ENCODE peak calls at places on chromosomes 6 and 20, in seven cellular contexts. H, O, Y, N, M, P and C are unnamed samples.

GRCh38 chr6:116876635-116877611 is at the start of gene RFX6:
- DNase-seq in O (peak), H (no peak), Y (no peak), P (no peak), N (peak), M (no peak), C (no peak)

GRCh38 chr6:14231546-14232280 is 114.1 kb downstream of the CD83 start:
- DNase-seq in O (no peak), M (no peak), N (no peak), Y (no peak), P (no peak), H (no peak), C (no peak)

GRCh38 chr6:40713002-40713719 is 126.0 kb upstream of the LRFN2 start:
- DNase-seq in Y (no peak), N (no peak), P (no peak), H (no peak), O (no peak), M (no peak), C (no peak)

GRCh38 chr6:129206761-129207330 is 323.9 kb downstream of the LAMA2 start:
- DNase-seq in N (no peak), H (no peak), P (no peak), O (no peak), M (no peak), Y (no peak), C (no peak)

GRCh38 chr6:41408982-41409381 is 73.6 kb downstream of the NCR2 start:
- DNase-seq in Y (no peak), M (no peak), N (no peak), P (no peak), O (no peak), H (no peak), C (no peak)

GRCh38 chr6:106102034-106102433 is 15.9 kb downstream of the PRDM1 start:
- DNase-seq in M (no peak), P (peak), O (no peak), N (no peak), Y (no peak), H (no peak), C (no peak)

GRCh38 chr6:130893277-130893676 is 66.1 kb downstream of the SMLR1 start:
- DNase-seq in N (no peak), O (no peak), Y (no peak), M (peak), P (no peak), H (peak), C (no peak)

GRCh38 chr20:43911066-43911465 is 3.6 kb upstream of the TOX2 start:
- DNase-seq in Y (no peak), P (no peak), N (peak), H (no peak), O (no peak), M (no peak), C (no peak)

GRCh38 chr20:10651227-10651990 is 22.4 kb downstream of the JAG1 start:
- DNase-seq in P (no peak), O (no peak), H (no peak), Y (no peak), N (no peak), M (peak), C (no peak)

GRCh38 chr6:168756009-168756634 is 315.1 kb downstream of the SMOC2 start:
- DNase-seq in O (no peak), M (no peak), Y (no peak), H (no peak), N (no peak), P (no peak), C (no peak)

GRCh38 chr6:84728602-84729001 is 35.8 kb downstream of the TBX18 start:
- DNase-seq in N (peak), O (no peak), Y (no peak), M (no peak), P (no peak), H (no peak), C (no peak)

GRCh38 chr6:21587925-21588811 is 5.4 kb upstream of the SOX4 start:
- DNase-seq in O (peak), Y (peak), N (peak), H (peak), P (no peak), M (peak), C (peak)

GRCh38 chr6:105804436-105804835 is 281.7 kb upstream of the PRDM1 start:
- DNase-seq in H (no peak), P (no peak), M (no peak), Y (no peak), O (no peak), N (peak), C (no peak)

GRCh38 chr20:63863798-63864544 is 1.1 kb upstream of the TPD52L2 start:
- DNase-seq in P (peak), H (peak), M (peak), O (peak), Y (peak), N (peak), C (no peak)

GRCh38 chr6:11497881-11498280 is 39.7 kb upstream of the TMEM170B start:
- DNase-seq in Y (no peak), P (no peak), O (peak), N (no peak), M (no peak), H (no peak), C (no peak)

GRCh38 chr20:51371720-51372119 is 170.8 kb downstream of the NFATC2 start:
- DNase-seq in M (no peak), O (no peak), P (no peak), N (no peak), Y (no peak), H (no peak), C (no peak)

GRCh38 chr6:19697744-19698290 is 139.4 kb upstream of the ID4 start:
- DNase-seq in M (no peak), H (no peak), N (no peak), O (no peak), P (no peak), Y (no peak), C (no peak)

GRCh38 chr6:35170166-35170565 is 29.0 kb upstream of the TCP11 start:
- DNase-seq in O (no peak), M (no peak), N (no peak), H (no peak), P (no peak), Y (no peak), C (no peak)

GRCh38 chr6:90584636-90585255 is 2.1 kb downstream of the MAP3K7 start:
- DNase-seq in N (no peak), P (no peak), O (no peak), Y (no peak), H (no peak), M (no peak), C (no peak)

GRCh38 chr20:17822039-17822438 is 122.3 kb downstream of the BANF2 start:
- DNase-seq in P (no peak), Y (no peak), O (peak), N (no peak), M (no peak), H (no peak), C (no peak)

GRCh38 chr6:41739041-41739440 is 3.6 kb upstream of the TFEB start:
- DNase-seq in M (no peak), N (no peak), P (no peak), H (no peak), O (no peak), Y (no peak), C (no peak)

GRCh38 chr6:6803180-6803978 is 214.9 kb downstream of the LY86 start:
- DNase-seq in H (peak), M (no peak), Y (no peak), O (peak), P (no peak), N (peak), C (no peak)

GRCh38 chr6:121932071-121933009 is 467.1 kb upstream of the HSF2 start:
- DNase-seq in H (peak), M (no peak), O (peak), N (no peak), Y (no peak), P (no peak), C (no peak)

GRCh38 chr6:24951831-24952299 is 16.1 kb upstream of the RIPOR2 start:
- DNase-seq in N (no peak), P (no peak), H (peak), M (peak), O (peak), Y (peak), C (no peak)

GRCh38 chr6:109743739-109744138 is 52.6 kb downstream of the FIG4 start:
- DNase-seq in M (no peak), Y (no peak), P (no peak), H (no peak), O (no peak), N (peak), C (no peak)

GRCh38 chr6:75524322-75524972 is 30.8 kb upstream of the FILIP1 start:
- DNase-seq in O (peak), H (no peak), P (no peak), M (no peak), Y (no peak), N (peak), C (no peak)

GRCh38 chr6:100488231-100488630 is 23.5 kb upstream of the SIM1 start:
- DNase-seq in M (no peak), Y (no peak), N (no peak), P (no peak), O (no peak), H (no peak), C (no peak)

GRCh38 chr6:21586760-21587181 is 6.8 kb upstream of the SOX4 start:
- DNase-seq in M (no peak), N (no peak), H (no peak), P (no peak), Y (no peak), O (peak), C (no peak)

GRCh38 chr6:309947-310346 is 17.7 kb downstream of the DUSP22 start:
- DNase-seq in N (no peak), O (no peak), Y (no peak), H (no peak), M (no peak), P (no peak), C (no peak)

GRCh38 chr6:131764350-131764749 is 43.5 kb upstream of the ENPP1 start:
- DNase-seq in O (no peak), Y (no peak), P (no peak), H (no peak), M (no peak), N (no peak), C (no peak)

GRCh38 chr6:138491020-138491419 is 8.3 kb downstream of the NHSL1 start:
- DNase-seq in O (no peak), M (no peak), P (no peak), H (no peak), N (no peak), Y (no peak), C (no peak)

GRCh38 chr20:3276400-3277015 is 37.5 kb upstream of the SLC4A11 start:
- DNase-seq in P (no peak), Y (no peak), M (no peak), H (no peak), O (peak), N (peak), C (no peak)
- TF ChIP-seq CTCF in P (peak), Y (no peak), M (no peak), H (no peak), O (no peak), N (no peak), C (peak)

DNA sequence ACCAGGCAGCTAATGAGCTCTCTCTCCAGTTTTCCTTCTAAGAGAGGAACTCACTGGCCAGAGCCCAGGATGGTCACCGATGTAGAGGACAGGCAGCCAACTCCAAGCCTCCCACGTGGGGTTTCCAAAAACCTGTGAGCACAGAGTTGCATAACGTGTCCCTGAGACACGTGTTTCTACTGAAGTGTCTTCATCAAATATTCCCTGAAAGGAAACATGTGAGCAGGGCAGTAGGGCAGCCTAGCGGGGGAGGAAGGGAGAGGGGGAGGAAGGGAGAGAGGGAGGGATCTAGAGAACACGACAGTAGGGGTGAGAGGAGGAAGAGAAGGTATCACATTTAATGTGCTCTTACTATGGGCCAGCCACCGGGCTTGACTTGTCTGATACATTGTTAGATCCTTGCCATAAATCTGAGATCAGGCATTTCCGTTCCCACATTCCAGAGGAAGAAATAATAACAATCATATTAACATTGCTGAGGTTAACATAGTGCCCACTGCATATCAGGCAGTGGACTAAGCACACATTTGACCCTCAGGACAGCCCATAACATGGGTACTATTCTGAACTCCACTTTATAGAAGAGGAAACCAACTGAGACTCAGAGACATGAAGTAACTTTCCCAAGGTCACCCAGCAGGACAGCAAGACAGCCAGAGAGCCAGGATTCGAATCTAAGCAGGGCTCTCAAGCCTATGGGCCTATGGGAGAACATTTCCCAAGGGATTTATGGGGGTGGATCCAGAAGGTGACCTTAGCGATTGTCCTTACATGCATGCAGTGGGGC is 4.5 kb upstream of the SYS1 start:
- DNase-seq in M (peak), H (peak), P (no peak), Y (no peak), N (no peak), O (no peak), C (no peak)
- TF ChIP-seq CTCF in M (no peak), H (no peak), P (no peak), Y (no peak), N (no peak), O (no peak), C (no peak)

GRCh38 chr6:4487538-4487937 is 288.7 kb upstream of the CDYL start:
- DNase-seq in M (no peak), O (no peak), N (peak), Y (no peak), P (no peak), H (no peak), C (no peak)

GRCh38 chr6:4496284-4496683 is 279.9 kb upstream of the CDYL start:
- DNase-seq in M (no peak), Y (no peak), H (no peak), O (no peak), N (no peak), P (no peak), C (no peak)

GRCh38 chr6:4489538-4489937 is 286.7 kb upstream of the CDYL start:
- DNase-seq in Y (no peak), N (no peak), H (no peak), O (no peak), P (no peak), M (no peak), C (no peak)

GRCh38 chr6:4488389-4488788 is 287.8 kb upstream of the CDYL start:
- DNase-seq in N (no peak), H (no peak), Y (no peak), M (no peak), P (no peak), O (no peak), C (no peak)

GRCh38 chr6:4491501-4492260 is 284.5 kb upstream of the CDYL start:
- DNase-seq in Y (no peak), H (no peak), O (no peak), N (no peak), P (no peak), M (no peak), C (no peak)
- TF ChIP-seq CTCF in Y (no peak), H (no peak), O (no peak), N (no peak), P (no peak), M (no peak), C (no peak)

GRCh38 chr20:32742322-32743236 is 688 bp downstream of the COMMD7 start:
- DNase-seq in Y (no peak), O (no peak), N (no peak), H (no peak), M (no peak), P (no peak), C (no peak)

GRCh38 chr20:32731882-32732266 is 11.4 kb downstream of the COMMD7 start:
- DNase-seq in M (no peak), N (no peak), P (no peak), O (no peak), H (no peak), Y (no peak), C (no peak)

GRCh38 chr20:32741151-32741550 is 2.1 kb downstream of the COMMD7 start:
- DNase-seq in N (no peak), P (no peak), H (no peak), Y (no peak), M (no peak), O (no peak), C (no peak)

GRCh38 chr20:32743237-32744112 is at the start of gene COMMD7:
- DNase-seq in H (peak), O (peak), N (no peak), Y (peak), M (peak), P (peak), C (peak)

GRCh38 chr20:32737371-32738223 is 5.7 kb downstream of the COMMD7 start:
- DNase-seq in Y (peak), M (no peak), P (no peak), O (no peak), H (no peak), N (no peak), C (no peak)
- TF ChIP-seq CTCF in Y (no peak), M (no peak), P (no peak), O (no peak), H (no peak), N (no peak), C (no peak)

DNA sequence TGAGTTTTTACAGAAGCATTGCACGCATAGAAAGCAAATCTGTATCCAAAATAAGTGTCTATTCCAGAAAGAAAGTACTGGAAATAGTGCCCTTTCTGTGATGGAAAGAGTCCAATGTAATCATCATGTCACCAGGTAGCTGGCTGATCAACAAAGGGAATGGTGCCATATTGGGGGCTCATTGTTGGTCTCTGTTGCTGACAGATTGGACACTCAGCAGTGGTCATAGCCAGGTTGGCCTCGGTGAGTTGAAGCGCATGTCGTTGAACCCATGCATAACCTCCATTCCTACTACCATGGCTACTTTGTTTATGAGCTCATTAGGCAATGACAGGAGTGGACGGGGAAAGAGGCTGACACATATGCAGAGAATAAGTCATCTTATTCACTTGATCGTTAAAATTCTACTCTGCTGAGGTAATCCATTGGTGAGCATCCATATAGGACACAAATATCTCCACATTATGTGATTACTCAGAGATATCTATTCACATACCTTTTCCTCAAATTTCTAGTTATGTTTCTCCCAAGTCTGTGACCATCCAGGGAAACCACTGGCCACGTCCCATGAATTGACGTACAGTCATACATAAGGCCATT is 560.5 kb downstream of the HAO1 start:
- DNase-seq in M (no peak), N (no peak), H (no peak), P (no peak), O (no peak), Y (no peak), C (no peak)
- TF ChIP-seq CTCF in M (no peak), N (no peak), H (no peak), P (no peak), O (no peak), Y (no peak), C (no peak)

DNA sequence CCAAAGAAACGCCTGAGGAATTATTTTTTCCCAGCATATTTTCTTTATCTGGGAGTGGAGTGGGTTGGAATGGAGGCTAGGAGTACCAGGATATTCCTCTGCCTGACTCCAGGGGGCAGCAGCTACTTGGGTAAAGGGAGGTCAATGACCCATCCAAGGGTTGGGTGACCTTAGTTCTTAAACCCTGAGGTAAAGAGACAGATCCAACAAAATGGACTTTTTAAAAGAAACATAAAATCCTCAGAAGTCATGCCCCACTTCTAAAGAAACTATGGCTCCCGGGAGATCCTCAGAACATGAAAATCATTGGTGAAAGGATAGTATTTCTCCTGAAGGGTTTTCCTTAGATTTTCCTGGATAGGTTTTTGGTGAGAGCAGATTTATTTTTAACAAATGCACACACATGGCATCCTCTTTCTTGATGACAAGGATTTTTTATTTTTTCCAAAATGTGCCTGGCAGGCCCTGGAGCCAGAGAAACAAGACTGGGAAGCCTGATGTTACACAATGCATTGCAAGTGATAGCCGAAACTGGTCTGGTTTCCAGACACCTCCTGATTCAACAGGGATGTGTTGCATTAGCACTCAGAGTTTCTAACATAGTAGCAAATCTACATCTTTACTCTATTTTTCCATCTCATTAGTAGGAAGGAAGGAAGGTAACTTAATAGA is 240.9 kb upstream of the BTBD3 start:
- DNase-seq in Y (no peak), P (no peak), O (peak), N (peak), M (no peak), H (no peak), C (no peak)
- TF ChIP-seq CTCF in Y (peak), P (peak), O (peak), N (peak), M (peak), H (no peak), C (peak)